ENCODE peak calls at places on chromosomes 13 and 19, in seven cellular contexts. J, D, I, H, Y, C and L are unnamed samples.

GRCh38 chr19:48842744-48843162 is 6.5 kb upstream of the HSD17B14 start:
- DNase-seq in J (peak; percentile 81), D (peak; percentile 48), H (peak; percentile 71), Y (peak; percentile 72), C (no peak), I (no peak), L (peak; percentile 75)

GRCh38 chr19:50333235-50333736 is 4.1 kb upstream of the KCNC3 start:
- DNase-seq in D (peak; percentile 67), C (peak; percentile 86), I (peak; percentile 98), Y (peak; percentile 41), J (peak; percentile 94), H (peak; percentile 96), L (peak; percentile 97)

GRCh38 chr13:28637714-28638355 is 21.1 kb upstream of the POMP start:
- DNase-seq in I (no peak), J (no peak), H (no peak), C (no peak), Y (peak; percentile 40), D (no peak), L (no peak)

GRCh38 chr19:37136118-37136517 is 36.4 kb downstream of the ZNF585A start:
- DNase-seq in Y (no peak), J (no peak), D (no peak), C (no peak), I (no peak), H (no peak), L (no peak)

GRCh38 chr19:16608290-16608704 is 19.7 kb downstream of the MED26 start:
- DNase-seq in C (no peak), D (peak; percentile 91), H (no peak), Y (peak; percentile 96), I (no peak), J (no peak), L (no peak)

GRCh38 chr13:46197299-46197975 is 14.3 kb upstream of the LRRC63 start:
- DNase-seq in J (no peak), H (no peak), D (no peak), I (peak; percentile 79), C (no peak), Y (peak; percentile 5), L (no peak)

GRCh38 chr19:8423821-8424223 is 10.7 kb downstream of the MARCHF2 start:
- DNase-seq in C (no peak), I (peak; percentile 97), H (peak; percentile 66), D (peak; percentile 97), Y (peak; percentile 99), J (peak; percentile 41), L (peak; percentile 88)

GRCh38 chr19:35141627-35142401 is 1.2 kb upstream of the FXYD7 start:
- DNase-seq in J (no peak), Y (peak; percentile 26), I (no peak), D (no peak), H (no peak), C (no peak), L (no peak)

GRCh38 chr13:32737111-32737571 is 150.9 kb downstream of the PDS5B start:
- DNase-seq in C (no peak), Y (peak; percentile 48), I (no peak), J (no peak), D (no peak), H (no peak), L (no peak)

GRCh38 chr13:100694722-100695644 is 20.4 kb upstream of the TMTC4 start:
- DNase-seq in Y (peak; percentile 30), I (peak; percentile 19), J (peak; percentile 17), H (peak; percentile 84), C (peak; percentile 53), D (peak; percentile 38), L (peak; percentile 83)

GRCh38 chr19:13847033-13847899 is 29.7 kb upstream of the NANOS3 start:
- DNase-seq in H (peak; percentile 92), Y (peak; percentile 97), J (peak; percentile 95), C (no peak), I (peak; percentile 95), D (peak; percentile 91), L (peak; percentile 97)

GRCh38 chr19:17302391-17303166 is 646 bp downstream of the ABHD8 start:
- DNase-seq in J (no peak), C (no peak), I (peak; percentile 65), D (no peak), H (no peak), Y (no peak), L (peak; percentile 77)

GRCh38 chr19:17725422-17726078 is 6.3 kb downstream of the MAP1S start:
- DNase-seq in I (no peak), C (no peak), H (peak; percentile 72), Y (no peak), D (no peak), J (no peak), L (no peak)

GRCh38 chr19:13001502-13002388 is 6.5 kb downstream of the NFIX start:
- DNase-seq in I (no peak), C (no peak), J (no peak), Y (no peak), D (no peak), H (no peak), L (no peak)

GRCh38 chr13:21511841-21512240 is 52.7 kb upstream of the ZDHHC20 start:
- DNase-seq in I (no peak), H (no peak), C (no peak), J (no peak), Y (no peak), D (peak; percentile 31), L (no peak)

GRCh38 chr19:31340059-31341025 is 8.9 kb downstream of the TSHZ3 start:
- DNase-seq in D (peak; percentile 62), J (no peak), H (peak; percentile 27), Y (peak; percentile 42), C (no peak), I (no peak), L (no peak)

GRCh38 chr13:34435338-34435737 is 506.7 kb upstream of the NBEA start:
- DNase-seq in C (no peak), J (no peak), D (no peak), Y (peak; percentile 74), I (no peak), H (no peak), L (peak; percentile 16)

GRCh38 chr19:6020972-6021805 is 43.2 kb upstream of the RANBP3 start:
- DNase-seq in C (no peak), H (no peak), D (no peak), I (no peak), J (no peak), Y (no peak), L (no peak)

GRCh38 chr19:54464624-54465266 is 1.2 kb upstream of the LENG9 start:
- DNase-seq in J (peak; percentile 88), Y (peak; percentile 90), D (peak; percentile 63), C (peak; percentile 61), H (peak; percentile 95), I (peak; percentile 92), L (peak; percentile 96)

GRCh38 chr13:49457221-49457620 is 13.1 kb downstream of the SETDB2 start:
- DNase-seq in J (no peak), C (no peak), I (no peak), H (no peak), D (peak; percentile 63), Y (peak; percentile 24), L (no peak)

GRCh38 chr13:36965767-36966166 is 33.4 kb downstream of the ALG5 start:
- DNase-seq in D (peak; percentile 90), H (no peak), Y (peak; percentile 70), C (no peak), I (peak; percentile 52), J (no peak), L (peak; percentile 34)

GRCh38 chr13:37791699-37792098 is 77.9 kb downstream of the TRPC4 start:
- DNase-seq in C (no peak), I (no peak), J (no peak), Y (no peak), D (peak; percentile 10), H (no peak), L (no peak)

GRCh38 chr19:8827277-8827676 is 4.8 kb downstream of the ZNF558 start:
- DNase-seq in I (no peak), J (no peak), D (no peak), C (no peak), Y (no peak), H (no peak), L (no peak)

GRCh38 chr13:45341799-45342584 is 1.0 kb upstream of the TPT1 start:
- DNase-seq in I (peak; percentile 49), Y (peak; percentile 62), H (no peak), J (no peak), D (no peak), C (no peak), L (no peak)

GRCh38 chr19:16160943-16161560 is 12.3 kb downstream of the CIB3 start:
- DNase-seq in H (no peak), J (no peak), D (peak; percentile 87), Y (peak; percentile 71), I (peak; percentile 19), C (no peak), L (peak; percentile 34)

GRCh38 chr13:35039012-35039411 is 96.9 kb downstream of the NBEA start:
- DNase-seq in C (no peak), D (no peak), Y (no peak), H (no peak), I (no peak), J (no peak), L (no peak)

GRCh38 chr19:55209430-55210119 is at the start of gene PTPRH:
- DNase-seq in J (no peak), I (no peak), H (no peak), D (no peak), C (no peak), Y (no peak), L (no peak)

GRCh38 chr19:3234800-3235199 is 10.3 kb downstream of the CELF5 start:
- DNase-seq in H (peak; percentile 69), I (no peak), C (no peak), J (no peak), Y (no peak), D (no peak), L (no peak)

GRCh38 chr19:8461891-8462290 is 17.1 kb downstream of the HNRNPM start:
- DNase-seq in H (no peak), C (no peak), I (no peak), Y (no peak), J (no peak), D (no peak), L (no peak)

GRCh38 chr13:110001622-110002275 is 215.4 kb upstream of the IRS2 start:
- DNase-seq in D (peak; percentile 90), Y (peak; percentile 47), H (no peak), J (no peak), C (no peak), I (no peak), L (no peak)
- H4K8ac ChIP-seq in D (peak overlapping the region; percentile 61), Y (peak overlapping the region; percentile 42), H (no peak overlapping the region), J (no peak overlapping the region), C (no peak overlapping the region), I (no peak overlapping the region), L (no peak overlapping the region)

GRCh38 chr19:10380311-10381102 is at the start of gene TYK2:
- DNase-seq in D (peak; percentile 98), C (peak; percentile 97), H (peak; percentile 99), Y (peak; percentile 99), I (peak; percentile 99), J (peak; percentile 98), L (peak; percentile 99)
- H4K8ac ChIP-seq in D (peak within 1 kb of the TSS; percentile 95), C (peak within 1 kb of the TSS; percentile 90), H (no peak within 1 kb of the TSS), Y (peak within 1 kb of the TSS; percentile 98), I (peak within 1 kb of the TSS; percentile 89), J (peak within 1 kb of the TSS; percentile 95), L (no peak within 1 kb of the TSS)

DNA sequence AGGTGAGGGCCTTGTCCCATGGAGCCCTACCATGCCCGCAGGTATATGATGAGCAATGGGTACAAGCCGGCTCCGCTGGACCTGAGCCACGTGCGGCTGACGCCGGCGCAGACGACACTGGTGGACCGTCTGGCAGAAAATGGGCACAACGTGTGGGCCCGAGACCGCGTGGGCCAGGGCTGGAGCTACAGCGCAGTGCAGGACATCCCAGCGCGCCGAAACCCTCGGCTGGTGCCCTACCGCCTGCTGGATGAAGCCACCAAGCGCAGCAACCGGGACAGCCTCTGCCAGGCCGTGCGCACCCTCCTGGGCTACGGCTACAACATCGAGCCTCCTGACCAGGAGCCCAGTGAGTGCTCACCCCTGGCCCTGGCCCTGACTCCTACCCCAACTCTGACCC is 32.6 kb downstream of the RYR1 start:
- DNase-seq in D (no peak), H (no peak), J (no peak), C (no peak), I (no peak), Y (no peak), L (no peak)
- H4K8ac ChIP-seq in D (no peak overlapping the region), H (no peak overlapping the region), J (no peak overlapping the region), C (peak overlapping the region; percentile 63), I (no peak overlapping the region), Y (no peak overlapping the region), L (no peak overlapping the region)

GRCh38 chr13:90055760-90056159 is 1291.7 kb upstream of the MIR17HG start:
- DNase-seq in H (no peak), I (no peak), D (no peak), C (no peak), Y (no peak), J (no peak), L (no peak)
- H4K8ac ChIP-seq in H (no peak overlapping the region), I (no peak overlapping the region), D (no peak overlapping the region), C (no peak overlapping the region), Y (no peak overlapping the region), J (no peak overlapping the region), L (no peak overlapping the region)